ENCODE peak calls at places on chromosomes 2 and 18, in seven cellular contexts. X, Z, A, R, Q, M and N are unnamed samples.

GRCh38 chr18:56795381-56795780 is 144.2 kb downstream of the WDR7 start:
- DNase-seq in X (peak), Z (no peak), A (no peak), R (no peak), Q (no peak), M (no peak), N (no peak)

GRCh38 chr2:101500860-101501259 is 25.9 kb upstream of the RFX8 start:
- DNase-seq in X (no peak), Z (no peak), A (no peak), R (no peak), Q (no peak), M (no peak), N (no peak)

GRCh38 chr2:105803773-105804172 is 59.1 kb downstream of the NCK2 start:
- DNase-seq in X (no peak), Z (no peak), A (no peak), R (no peak), Q (peak), M (no peak), N (no peak)

GRCh38 chr2:65256088-65256487 is 28.5 kb downstream of the ACTR2 start:
- DNase-seq in X (no peak), Z (no peak), A (no peak), R (no peak), Q (no peak), M (peak), N (no peak)

GRCh38 chr2:163465440-163465839 is 270.4 kb downstream of the FIGN start:
- DNase-seq in X (no peak), Z (no peak), A (no peak), R (peak), Q (no peak), M (no peak), N (no peak)

GRCh38 chr2:132701810-132702209 is 31.8 kb upstream of the LYPD1 start:
- DNase-seq in X (peak), Z (peak), A (no peak), R (no peak), Q (no peak), M (no peak), N (no peak)

GRCh38 chr2:74540291-74540690 is 10.6 kb downstream of the HTRA2 start:
- DNase-seq in X (no peak), Z (no peak), A (no peak), R (no peak), Q (no peak), M (no peak), N (no peak)

GRCh38 chr2:151498178-151498577 is 88.5 kb downstream of the RIF1 start:
- DNase-seq in X (no peak), Z (no peak), A (no peak), R (no peak), Q (no peak), M (no peak), N (no peak)

GRCh38 chr2:97931851-97932211 is 63.9 kb downstream of the TMEM131 start:
- DNase-seq in X (no peak), Z (no peak), A (no peak), R (no peak), Q (no peak), M (no peak), N (no peak)

GRCh38 chr2:134137182-134137595 is 116.7 kb upstream of the MGAT5 start:
- DNase-seq in X (peak), Z (peak), A (no peak), R (no peak), Q (no peak), M (no peak), N (no peak)

GRCh38 chr2:232697807-232698110 is 628 bp downstream of the GIGYF2 start:
- DNase-seq in X (no peak), Z (no peak), A (peak), R (no peak), Q (no peak), M (no peak), N (peak)

GRCh38 chr2:172790404-172790803 is 54.8 kb downstream of the RAPGEF4 start:
- DNase-seq in X (no peak), Z (no peak), A (no peak), R (peak), Q (no peak), M (no peak), N (no peak)